ENCODE peak calls at places on chromosome 13, in seven cellular contexts. S is HepG2, P is left ventricle myocardium inferior, L is kidney, T is body of pancreas, V is dorsolateral prefrontal cortex, Z is heart right ventricle. J is an unnamed sample.

GRCh38 chr13:30138511-30138910 is 168.8 kb downstream of the KATNAL1 start:
- DNase-seq in V (no peak), T (no peak), P (no peak), S (no peak), Z (no peak), L (no peak), J (no peak)

GRCh38 chr13:43916828-43917227 is 37.1 kb downstream of the LACC1 start:
- DNase-seq in Z (no peak), T (no peak), P (no peak), S (no peak), V (no peak), L (no peak), J (no peak)

GRCh38 chr13:21111546-21111945 is 50.2 kb upstream of the LATS2 start:
- DNase-seq in Z (no peak), T (no peak), L (no peak), V (no peak), P (no peak), S (no peak), J (no peak)

GRCh38 chr13:96503481-96503880 is 413.6 kb downstream of the HS6ST3 start:
- DNase-seq in L (no peak), V (no peak), S (no peak), P (no peak), Z (no peak), T (no peak), J (no peak)

GRCh38 chr13:95784891-95785290 is 108.0 kb downstream of the DNAJC3 start:
- DNase-seq in Z (no peak), T (no peak), S (no peak), P (no peak), L (no peak), V (no peak), J (no peak)

GRCh38 chr13:21453352-21454089 is 5.6 kb downstream of the ZDHHC20 start:
- DNase-seq in Z (no peak), V (no peak), L (no peak), P (no peak), S (peak; percentile 24), T (no peak), J (no peak)

GRCh38 chr13:51729853-51730553 is 74.0 kb downstream of the DHRS12 start:
- DNase-seq in T (no peak), P (no peak), V (no peak), S (peak; percentile 70), L (no peak), Z (no peak), J (no peak)

GRCh38 chr13:59641758-59642157 is 522.0 kb downstream of the DIAPH3 start:
- DNase-seq in Z (no peak), V (no peak), P (no peak), L (no peak), T (no peak), S (no peak), J (no peak)

GRCh38 chr13:80665792-80666333 is 324.9 kb upstream of the SPRY2 start:
- DNase-seq in S (no peak), V (no peak), Z (no peak), P (no peak), T (no peak), L (no peak), J (no peak)

GRCh38 chr13:31530883-31531282 is 208.4 kb upstream of the RXFP2 start:
- DNase-seq in V (no peak), L (no peak), T (no peak), S (no peak), P (no peak), Z (no peak), J (no peak)

GRCh38 chr13:109743706-109744453 is 42.5 kb downstream of the IRS2 start:
- DNase-seq in T (no peak), V (no peak), P (no peak), S (no peak), Z (no peak), L (peak; percentile 75), J (no peak)

GRCh38 chr13:30735025-30735967 is at the start of gene ALOX5AP:
- DNase-seq in L (no peak), T (no peak), S (no peak), P (no peak), V (no peak), Z (no peak), J (no peak)

GRCh38 chr13:25967144-25967543 is 84.7 kb downstream of the SHISA2 start:
- DNase-seq in S (no peak), L (no peak), P (no peak), Z (no peak), V (no peak), T (no peak), J (no peak)

GRCh38 chr13:77330009-77330471 is 3.1 kb upstream of the MYCBP2 start:
- DNase-seq in P (no peak), L (no peak), Z (no peak), V (no peak), T (no peak), S (no peak), J (no peak)

GRCh38 chr13:102452831-102453230 is 51.0 kb upstream of the FGF14 start:
- DNase-seq in Z (no peak), L (no peak), V (no peak), P (no peak), T (no peak), S (no peak), J (no peak)

GRCh38 chr13:48235100-48235813 is 2.3 kb downstream of the ITM2B start:
- DNase-seq in V (peak; percentile 39), L (no peak), P (no peak), S (no peak), T (peak; percentile 70), Z (peak; percentile 37), J (peak; percentile 11)

GRCh38 chr13:75764251-75764650 is 128.1 kb downstream of the LMO7 start:
- DNase-seq in V (no peak), L (no peak), Z (no peak), S (no peak), T (peak; percentile 32), P (no peak), J (no peak)

GRCh38 chr13:91482427-91482826 is 84.0 kb downstream of the GPC5 start:
- DNase-seq in T (no peak), L (no peak), V (no peak), Z (no peak), S (no peak), P (no peak), J (no peak)

GRCh38 chr13:106570354-106570822 is 2.5 kb upstream of the ARGLU1 start:
- DNase-seq in T (peak; percentile 86), L (peak; percentile 84), V (no peak), Z (no peak), S (no peak), P (peak; percentile 75), J (no peak)

GRCh38 chr13:33168326-33168960 is 117.1 kb downstream of the STARD13 start:
- DNase-seq in P (no peak), T (no peak), Z (no peak), V (no peak), L (no peak), S (peak; percentile 96), J (no peak)

GRCh38 chr13:21152251-21152899 is 24.0 kb downstream of the SKA3 start:
- DNase-seq in P (no peak), Z (no peak), T (no peak), L (no peak), V (no peak), S (no peak), J (no peak)

GRCh38 chr13:50393641-50394040 is 378.4 kb downstream of the KCNRG start:
- DNase-seq in S (no peak), V (no peak), T (no peak), L (no peak), Z (no peak), P (peak; percentile 20), J (no peak)

GRCh38 chr13:114174529-114174941 is 4.5 kb upstream of the CFAP97D2 start:
- DNase-seq in V (no peak), P (no peak), T (no peak), Z (no peak), S (no peak), L (no peak), J (no peak)

GRCh38 chr13:47437411-47437810 is 540.6 kb upstream of the HTR2A start:
- DNase-seq in L (no peak), V (no peak), S (no peak), T (no peak), P (no peak), Z (no peak), J (no peak)

GRCh38 chr13:80904386-80904785 is 563.5 kb upstream of the SPRY2 start:
- DNase-seq in V (no peak), S (no peak), P (no peak), Z (no peak), L (no peak), T (no peak), J (no peak)

GRCh38 chr13:29845440-29846056 is 4.9 kb downstream of the UBL3 start:
- DNase-seq in Z (no peak), T (no peak), L (no peak), V (no peak), S (no peak), P (no peak), J (no peak)

GRCh38 chr13:20969182-20969581 is 66.6 kb upstream of the XPO4 start:
- DNase-seq in S (no peak), P (no peak), Z (no peak), V (no peak), L (no peak), T (no peak), J (no peak)

GRCh38 chr13:36919206-36919832 is 719 bp downstream of the SMAD9 start:
- DNase-seq in V (no peak), L (no peak), Z (peak; percentile 29), T (peak; percentile 12), S (peak; percentile 83), P (peak; percentile 37), J (no peak)
- H3K27ac ChIP-seq in V (peak overlapping the region; percentile 23), L (no peak overlapping the region), Z (peak overlapping the region; percentile 66), T (no peak overlapping the region), S (peak overlapping the region; percentile 70), P (peak overlapping the region; percentile 83), J (peak overlapping the region; percentile 17)

GRCh38 chr13:34467450-34468083 is 474.5 kb upstream of the NBEA start:
- DNase-seq in V (no peak), P (no peak), L (no peak), T (no peak), S (no peak), Z (no peak), J (no peak)
- H3K27ac ChIP-seq in V (no peak overlapping the region), P (no peak overlapping the region), L (no peak overlapping the region), T (no peak overlapping the region), S (no peak overlapping the region), Z (no peak overlapping the region), J (no peak overlapping the region)

DNA sequence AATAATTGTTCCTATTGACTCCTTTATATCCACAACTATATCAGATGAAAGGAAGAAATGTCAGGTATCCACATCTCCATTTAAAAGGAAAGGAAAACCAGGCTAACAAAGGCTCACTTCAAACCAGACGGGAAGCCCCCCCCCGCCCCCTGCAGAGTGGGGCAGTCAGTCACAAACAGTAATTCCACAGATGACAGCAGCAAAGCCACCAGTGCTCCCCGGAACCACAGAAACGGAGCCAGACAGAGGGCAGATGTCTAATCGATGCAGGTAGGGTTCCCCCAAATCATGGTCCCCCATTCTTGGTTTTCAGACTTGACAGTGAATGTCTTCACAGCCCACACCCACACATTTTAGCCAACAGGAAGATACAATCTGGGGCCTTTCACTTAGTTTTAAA is 100.8 kb downstream of the STK24 start:
- DNase-seq in T (peak; percentile 52), P (no peak), Z (no peak), S (no peak), L (peak; percentile 13), V (no peak), J (no peak)
- H3K27ac ChIP-seq in T (peak overlapping the region; percentile 66), P (peak overlapping the region; percentile 57), Z (peak overlapping the region; percentile 23), S (peak overlapping the region; percentile 8), L (peak overlapping the region; percentile 13), V (peak overlapping the region; percentile 55), J (no peak overlapping the region)

DNA sequence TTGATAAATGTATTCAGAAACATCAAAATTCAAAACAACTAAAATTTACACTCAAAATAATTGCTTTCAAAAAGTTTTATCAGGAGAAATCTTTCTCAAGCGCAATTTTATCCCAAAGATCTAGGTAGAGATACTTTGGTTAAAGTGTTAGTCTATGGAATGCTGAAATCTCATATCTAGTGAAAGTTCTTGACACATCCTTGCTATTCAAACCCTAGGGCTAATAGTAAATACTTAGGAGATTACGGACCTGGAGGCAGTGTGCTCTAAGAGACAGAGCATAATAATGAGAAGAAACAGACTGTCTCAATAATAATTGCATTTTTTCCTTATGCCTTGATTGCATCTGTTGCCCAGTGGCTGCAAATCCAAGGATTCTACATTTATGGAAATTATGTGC is 330.8 kb downstream of the DACH1 start:
- DNase-seq in Z (no peak), T (no peak), S (no peak), V (no peak), P (no peak), L (no peak), J (no peak)
- H3K27ac ChIP-seq in Z (no peak overlapping the region), T (no peak overlapping the region), S (no peak overlapping the region), V (no peak overlapping the region), P (no peak overlapping the region), L (no peak overlapping the region), J (no peak overlapping the region)

J was measured in caudate nucleus.